ENCODE peak calls at places on chromosome 2, in eight cellular contexts. C is heart left ventricle, M is tibial nerve, L is HCT116, F is adrenal gland, U is breast epithelium, X is spleen, K is IMR-90. J is an unnamed sample.

GRCh38 chr2:187434342-187434785 is 13.7 kb downstream of the CALCRL start:
- DNase-seq in L (no peak), M (no peak), C (no peak), F (no peak), K (peak; percentile 34), U (no peak), X (no peak), J (no peak)

GRCh38 chr2:80059381-80059907 is 245.1 kb downstream of the LRRTM1 start:
- DNase-seq in M (no peak), C (no peak), U (no peak), F (no peak), K (no peak), L (no peak), X (no peak), J (peak; percentile 24)

GRCh38 chr2:175600024-175600831 is 401.8 kb downstream of the LNPK start:
- DNase-seq in F (peak; percentile 81), K (no peak), C (no peak), X (no peak), M (peak; percentile 17), U (no peak), L (no peak), J (peak; percentile 64)

GRCh38 chr2:202278944-202279343 is 13.4 kb downstream of the NOP58 start:
- DNase-seq in C (no peak), F (no peak), M (no peak), U (no peak), X (no peak), L (no peak), K (peak; percentile 78), J (no peak)

GRCh38 chr2:218255441-218255840 is 5.4 kb upstream of the GPBAR1 start:
- DNase-seq in X (no peak), M (no peak), U (no peak), F (no peak), K (peak; percentile 78), C (no peak), L (no peak), J (no peak)

GRCh38 chr2:25222475-25223121 is 54.2 kb upstream of the POMC start:
- DNase-seq in U (no peak), L (no peak), K (no peak), X (no peak), C (no peak), M (no peak), F (no peak), J (no peak)

GRCh38 chr2:208542465-208543041 is 136.0 kb downstream of the PTH2R start:
- DNase-seq in M (no peak), F (no peak), U (no peak), X (no peak), K (no peak), L (no peak), C (no peak), J (no peak)

GRCh38 chr2:176079851-176080539 is 3.8 kb downstream of the EVX2 start:
- DNase-seq in M (no peak), X (no peak), K (peak; percentile 30), F (no peak), U (no peak), C (no peak), L (peak; percentile 59), J (no peak)

GRCh38 chr2:80217446-80217845 is 87.1 kb downstream of the LRRTM1 start:
- DNase-seq in M (no peak), C (no peak), U (no peak), L (no peak), X (no peak), F (no peak), K (no peak), J (no peak)

GRCh38 chr2:180203972-180204371 is 196.9 kb upstream of the CWC22 start:
- DNase-seq in U (no peak), C (no peak), M (no peak), K (peak; percentile 80), L (no peak), F (no peak), X (no peak), J (no peak)

GRCh38 chr2:205280630-205281225 is 401.6 kb upstream of the NRP2 start:
- DNase-seq in F (no peak), K (no peak), L (no peak), U (no peak), C (no peak), X (no peak), M (no peak), J (no peak)

GRCh38 chr2:239316562-239317465 is 84.0 kb downstream of the HDAC4 start:
- DNase-seq in U (peak; percentile 52), C (peak; percentile 77), K (peak; percentile 41), F (peak; percentile 80), X (peak; percentile 79), M (peak; percentile 60), L (no peak), J (no peak)

GRCh38 chr2:207122914-207123744 is 42.6 kb downstream of the KLF7 start:
- DNase-seq in U (no peak), F (no peak), C (no peak), X (no peak), K (no peak), L (peak; percentile 59), M (no peak), J (no peak)

GRCh38 chr2:239895116-239895515 is 130.0 kb downstream of the NDUFA10 start:
- DNase-seq in U (no peak), K (no peak), X (peak; percentile 41), F (no peak), C (no peak), M (no peak), L (no peak), J (no peak)

GRCh38 chr2:15831150-15831549 is 109.2 kb upstream of the MYCN start:
- DNase-seq in K (no peak), M (no peak), X (peak; percentile 15), F (no peak), C (no peak), U (no peak), L (no peak), J (no peak)

DNA sequence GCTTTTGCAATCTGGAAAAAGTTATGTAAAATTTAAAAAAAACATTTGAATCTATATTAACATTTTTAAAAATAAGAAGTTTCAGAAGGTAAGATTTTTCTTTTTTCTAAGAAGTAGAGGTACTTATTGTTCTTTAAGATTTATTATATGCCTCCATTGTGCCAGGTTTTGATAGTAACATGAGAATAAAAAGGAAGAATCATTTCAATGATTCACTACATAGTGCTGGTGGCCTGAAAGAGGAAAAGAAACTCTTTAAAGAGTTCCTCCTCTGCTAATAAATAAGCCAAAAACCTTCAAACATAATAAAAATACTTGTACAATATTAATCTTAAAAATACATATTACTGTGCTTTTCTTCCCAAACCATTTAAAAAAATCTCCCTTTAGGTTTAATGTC is 69.0 kb downstream of the ANKRD44 start:
- DNase-seq in X (no peak), U (no peak), C (no peak), L (no peak), F (no peak), K (no peak), M (no peak), J (no peak)
- H3K4me1 ChIP-seq in X (peaks cover 59% of the 10 kb centered on the region), U (no peaks in the 10 kb centered on the region), C (no peaks in the 10 kb centered on the region), L (no peaks in the 10 kb centered on the region), F (peaks cover 17% of the 10 kb centered on the region), K (no peaks in the 10 kb centered on the region), M (peaks cover 40% of the 10 kb centered on the region), J (no peaks in the 10 kb centered on the region)

GRCh38 chr2:237712477-237713377 is 85.3 kb downstream of the LRRFIP1 start:
- DNase-seq in C (no peak), F (no peak), X (no peak), U (no peak), K (no peak), L (no peak), M (no peak), J (no peak)

GRCh38 chr2:237715459-237715947 is 83.1 kb upstream of the RBM44 start:
- DNase-seq in K (no peak), L (no peak), C (no peak), U (no peak), M (no peak), F (no peak), X (no peak), J (no peak)

GRCh38 chr2:237717366-237718276 is 81.0 kb upstream of the RBM44 start:
- DNase-seq in M (no peak), L (no peak), F (no peak), K (no peak), C (no peak), U (no peak), X (no peak), J (no peak)

GRCh38 chr2:237711458-237712150 is 84.2 kb downstream of the LRRFIP1 start:
- DNase-seq in F (no peak), L (no peak), U (no peak), C (no peak), K (no peak), M (no peak), X (no peak), J (no peak)

DNA sequence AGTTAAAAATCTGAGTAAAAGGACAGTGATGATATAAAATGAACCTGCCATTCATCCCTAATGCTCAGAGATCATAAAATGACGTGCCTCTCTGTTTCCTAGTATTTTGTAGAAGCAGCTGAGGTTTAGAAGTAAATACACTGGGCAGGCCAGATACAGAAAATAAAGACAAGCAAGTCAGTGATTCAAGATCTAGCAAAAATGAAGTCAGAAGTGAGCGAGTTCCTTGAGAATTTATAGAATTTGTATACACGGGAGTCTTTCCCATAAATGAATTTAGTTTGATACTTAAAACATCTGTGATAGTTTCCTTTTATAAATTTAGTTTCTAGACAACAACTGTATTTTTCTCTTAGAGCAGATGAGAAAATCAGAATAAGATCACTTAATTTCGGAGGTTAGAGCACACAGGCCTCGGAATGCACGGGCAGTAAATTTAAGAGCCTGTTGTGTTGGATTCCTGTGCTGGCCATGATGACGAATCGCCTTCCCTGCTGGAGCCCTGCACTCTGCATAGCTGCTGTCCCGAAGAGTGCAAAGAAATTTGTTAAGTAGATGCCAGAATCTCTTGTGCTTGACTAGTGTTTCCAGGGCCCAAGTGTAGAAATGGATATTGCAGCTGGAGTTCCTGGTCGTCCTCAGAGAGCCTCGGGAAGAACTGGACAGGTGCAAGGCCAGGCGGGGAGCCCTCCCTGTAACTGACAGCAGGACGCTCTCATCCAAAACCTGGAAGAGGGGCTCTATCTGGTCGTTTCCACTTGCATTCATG is 83.7 kb upstream of the RBM44 start:
- DNase-seq in C (no peak), L (no peak), F (no peak), X (no peak), K (peak; percentile 66), U (no peak), M (no peak), J (peak; percentile 80)
- H3K27ac ChIP-seq in C (peak overlapping the region; percentile 80), L (no peak overlapping the region), F (no peak overlapping the region), X (peak overlapping the region; percentile 38), K (peak overlapping the region; percentile 36), U (no peak overlapping the region), M (peak overlapping the region; percentile 13), J (peak overlapping the region; percentile 55)

GRCh38 chr2:233400341-233400740 is 46.0 kb downstream of the DGKD start:
- DNase-seq in L (no peak), M (no peak), F (no peak), K (no peak), X (no peak), C (no peak), U (no peak), J (no peak)
- TF ChIP-seq POLR2A in L (no peak), M (no peak), F (no peak), K (no peak), X (no peak), C (no peak), U (no peak), J (no peak)

DNA sequence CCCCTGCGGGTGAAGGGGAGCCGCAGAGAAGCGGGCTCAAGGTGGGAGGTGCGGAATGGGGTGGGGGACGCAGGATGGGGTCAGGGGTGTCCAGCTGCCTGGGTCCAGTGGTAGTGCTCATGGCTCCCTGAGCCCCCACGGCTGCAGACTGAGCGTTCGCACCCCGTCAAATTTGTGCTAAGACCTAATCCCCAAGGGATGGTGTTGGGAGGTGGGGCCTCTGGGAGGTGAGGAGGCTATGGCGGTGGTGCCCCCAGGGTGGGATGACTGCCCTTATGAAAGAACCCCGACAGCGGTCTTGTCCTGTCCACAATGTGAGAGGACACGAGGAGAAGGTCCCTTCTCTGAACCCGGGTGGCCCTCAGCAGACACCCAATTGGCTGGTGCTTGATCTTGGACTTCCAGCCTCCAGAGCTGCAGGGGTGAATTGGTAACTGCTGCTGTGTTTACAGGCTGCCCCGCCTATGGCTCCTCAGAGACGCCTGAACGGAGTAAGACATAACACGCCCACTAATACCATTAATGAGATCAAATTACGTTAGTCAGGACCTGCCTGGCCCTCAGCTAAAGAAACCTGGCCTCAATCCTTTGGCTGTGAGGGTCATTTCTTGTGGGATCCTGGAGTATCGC is 42.6 kb downstream of the PXDN start:
- DNase-seq in F (no peak), C (no peak), M (no peak), K (no peak), X (no peak), L (peak; percentile 3), U (no peak), J (peak; percentile 50)
- H3K4me1 ChIP-seq in F (no peaks in the 10 kb centered on the region), C (no peaks in the 10 kb centered on the region), M (no peaks in the 10 kb centered on the region), K (peaks cover 14% of the 10 kb centered on the region), X (peaks cover 4% of the 10 kb centered on the region), L (peaks cover 8% of the 10 kb centered on the region), U (no peaks in the 10 kb centered on the region), J (peaks cover 62% of the 10 kb centered on the region)

J was measured in thyroid gland.